ENCODE peak calls at places on chromosomes 7 and 10, in ten cellular contexts. One of them, this sample, is unnamed.

GRCh38 chr10:53005612-53006325 is 233.2 kb upstream of the MBL2 start:
- DNase-seq in GM10248: no peak
- DNase-seq in body of pancreas: no peak
- DNase-seq in midbrain: no peak
- DNase-seq in activated CD4-positive, alpha-beta T cell treated with anti-CD3 and anti-CD28 coated beads, Interleukin-2, amount 10 ng/mL, durations not matched to agents 7 days and 5 days: no peak
- DNase-seq in T-cell: no peak
- DNase-seq in stimulated activated CD8-positive, alpha-beta memory T cell treated with anti-CD3 and anti-CD28 coated beads, Interleukin-2, amount 100 ng/mL, for 1 hour: no peak
- DNase-seq in epithelial cell of esophagus: no peak
- DNase-seq in A549: no peak
- DNase-seq in C1 segment of cervical spinal cord: no peak
- DNase-seq in this sample: no peak

GRCh38 chr7:18413447-18413846 is 82.1 kb upstream of the HDAC9 start:
- DNase-seq in GM10248: no peak
- DNase-seq in body of pancreas: no peak
- DNase-seq in midbrain: no peak
- DNase-seq in activated CD4-positive, alpha-beta T cell treated with anti-CD3 and anti-CD28 coated beads, Interleukin-2, amount 10 ng/mL, durations not matched to agents 7 days and 5 days: no peak
- DNase-seq in T-cell: no peak
- DNase-seq in stimulated activated CD8-positive, alpha-beta memory T cell treated with anti-CD3 and anti-CD28 coated beads, Interleukin-2, amount 100 ng/mL, for 1 hour: no peak
- DNase-seq in epithelial cell of esophagus: no peak
- DNase-seq in A549: no peak
- DNase-seq in C1 segment of cervical spinal cord: no peak
- DNase-seq in this sample: no peak

GRCh38 chr7:150874401-150875198 is 22.3 kb downstream of the AOC1 start:
- DNase-seq in GM10248: no peak
- DNase-seq in body of pancreas: no peak
- DNase-seq in midbrain: no peak
- DNase-seq in activated CD4-positive, alpha-beta T cell treated with anti-CD3 and anti-CD28 coated beads, Interleukin-2, amount 10 ng/mL, durations not matched to agents 7 days and 5 days: no peak
- DNase-seq in T-cell: no peak
- DNase-seq in stimulated activated CD8-positive, alpha-beta memory T cell treated with anti-CD3 and anti-CD28 coated beads, Interleukin-2, amount 100 ng/mL, for 1 hour: no peak
- DNase-seq in epithelial cell of esophagus: no peak
- DNase-seq in A549: no peak
- DNase-seq in C1 segment of cervical spinal cord: no peak
- DNase-seq in this sample: no peak

GRCh38 chr10:75847477-75847876 is 416.1 kb downstream of the LRMDA start:
- DNase-seq in GM10248: no peak
- DNase-seq in body of pancreas: no peak
- DNase-seq in midbrain: no peak
- DNase-seq in activated CD4-positive, alpha-beta T cell treated with anti-CD3 and anti-CD28 coated beads, Interleukin-2, amount 10 ng/mL, durations not matched to agents 7 days and 5 days: no peak
- DNase-seq in T-cell: no peak
- DNase-seq in stimulated activated CD8-positive, alpha-beta memory T cell treated with anti-CD3 and anti-CD28 coated beads, Interleukin-2, amount 100 ng/mL, for 1 hour: no peak
- DNase-seq in epithelial cell of esophagus: no peak
- DNase-seq in A549: no peak
- DNase-seq in C1 segment of cervical spinal cord: no peak
- DNase-seq in this sample: no peak

GRCh38 chr7:7920481-7920880 is 48.1 kb upstream of the GLCCI1 start:
- DNase-seq in GM10248: peak
- DNase-seq in body of pancreas: peak
- DNase-seq in midbrain: no peak
- DNase-seq in activated CD4-positive, alpha-beta T cell treated with anti-CD3 and anti-CD28 coated beads, Interleukin-2, amount 10 ng/mL, durations not matched to agents 7 days and 5 days: peak
- DNase-seq in T-cell: no peak
- DNase-seq in stimulated activated CD8-positive, alpha-beta memory T cell treated with anti-CD3 and anti-CD28 coated beads, Interleukin-2, amount 100 ng/mL, for 1 hour: no peak
- DNase-seq in epithelial cell of esophagus: peak
- DNase-seq in A549: no peak
- DNase-seq in C1 segment of cervical spinal cord: no peak
- DNase-seq in this sample: no peak

GRCh38 chr10:45675388-45675787 is 2.8 kb upstream of the ZFAND4 start:
- DNase-seq in GM10248: no peak
- DNase-seq in body of pancreas: no peak
- DNase-seq in midbrain: no peak
- DNase-seq in activated CD4-positive, alpha-beta T cell treated with anti-CD3 and anti-CD28 coated beads, Interleukin-2, amount 10 ng/mL, durations not matched to agents 7 days and 5 days: no peak
- DNase-seq in T-cell: no peak
- DNase-seq in stimulated activated CD8-positive, alpha-beta memory T cell treated with anti-CD3 and anti-CD28 coated beads, Interleukin-2, amount 100 ng/mL, for 1 hour: no peak
- DNase-seq in epithelial cell of esophagus: no peak
- DNase-seq in A549: no peak
- DNase-seq in C1 segment of cervical spinal cord: no peak
- DNase-seq in this sample: no peak

GRCh38 chr7:100867040-100867795 is at the start of gene TRIP6:
- DNase-seq in GM10248: peak
- DNase-seq in body of pancreas: peak
- DNase-seq in midbrain: peak
- DNase-seq in activated CD4-positive, alpha-beta T cell treated with anti-CD3 and anti-CD28 coated beads, Interleukin-2, amount 10 ng/mL, durations not matched to agents 7 days and 5 days: peak
- DNase-seq in T-cell: no peak
- DNase-seq in stimulated activated CD8-positive, alpha-beta memory T cell treated with anti-CD3 and anti-CD28 coated beads, Interleukin-2, amount 100 ng/mL, for 1 hour: no peak
- DNase-seq in epithelial cell of esophagus: peak
- DNase-seq in A549: peak
- DNase-seq in C1 segment of cervical spinal cord: peak
- DNase-seq in this sample: peak

GRCh38 chr7:13476881-13477444 is 512.5 kb downstream of the ETV1 start:
- DNase-seq in GM10248: no peak
- DNase-seq in body of pancreas: no peak
- DNase-seq in midbrain: no peak
- DNase-seq in activated CD4-positive, alpha-beta T cell treated with anti-CD3 and anti-CD28 coated beads, Interleukin-2, amount 10 ng/mL, durations not matched to agents 7 days and 5 days: no peak
- DNase-seq in T-cell: no peak
- DNase-seq in stimulated activated CD8-positive, alpha-beta memory T cell treated with anti-CD3 and anti-CD28 coated beads, Interleukin-2, amount 100 ng/mL, for 1 hour: no peak
- DNase-seq in epithelial cell of esophagus: no peak
- DNase-seq in A549: no peak
- DNase-seq in C1 segment of cervical spinal cord: no peak
- DNase-seq in this sample: no peak

GRCh38 chr10:28054211-28054888 is 55.5 kb upstream of the ODAD2 start:
- DNase-seq in GM10248: no peak
- DNase-seq in body of pancreas: no peak
- DNase-seq in midbrain: no peak
- DNase-seq in activated CD4-positive, alpha-beta T cell treated with anti-CD3 and anti-CD28 coated beads, Interleukin-2, amount 10 ng/mL, durations not matched to agents 7 days and 5 days: no peak
- DNase-seq in T-cell: no peak
- DNase-seq in stimulated activated CD8-positive, alpha-beta memory T cell treated with anti-CD3 and anti-CD28 coated beads, Interleukin-2, amount 100 ng/mL, for 1 hour: no peak
- DNase-seq in epithelial cell of esophagus: peak
- DNase-seq in A549: no peak
- DNase-seq in C1 segment of cervical spinal cord: no peak
- DNase-seq in this sample: peak

GRCh38 chr7:128931186-128931798 is 6.4 kb upstream of the IRF5 start:
- DNase-seq in GM10248: no peak
- DNase-seq in body of pancreas: no peak
- DNase-seq in midbrain: no peak
- DNase-seq in activated CD4-positive, alpha-beta T cell treated with anti-CD3 and anti-CD28 coated beads, Interleukin-2, amount 10 ng/mL, durations not matched to agents 7 days and 5 days: no peak
- DNase-seq in T-cell: no peak
- DNase-seq in stimulated activated CD8-positive, alpha-beta memory T cell treated with anti-CD3 and anti-CD28 coated beads, Interleukin-2, amount 100 ng/mL, for 1 hour: no peak
- DNase-seq in epithelial cell of esophagus: no peak
- DNase-seq in A549: no peak
- DNase-seq in C1 segment of cervical spinal cord: no peak
- DNase-seq in this sample: no peak

GRCh38 chr7:106178593-106179134 is 66.6 kb upstream of the SYPL1 start:
- DNase-seq in GM10248: no peak
- DNase-seq in body of pancreas: no peak
- DNase-seq in midbrain: no peak
- DNase-seq in activated CD4-positive, alpha-beta T cell treated with anti-CD3 and anti-CD28 coated beads, Interleukin-2, amount 10 ng/mL, durations not matched to agents 7 days and 5 days: no peak
- DNase-seq in T-cell: no peak
- DNase-seq in stimulated activated CD8-positive, alpha-beta memory T cell treated with anti-CD3 and anti-CD28 coated beads, Interleukin-2, amount 100 ng/mL, for 1 hour: no peak
- DNase-seq in epithelial cell of esophagus: peak
- DNase-seq in A549: peak
- DNase-seq in C1 segment of cervical spinal cord: no peak
- DNase-seq in this sample: peak

GRCh38 chr10:108901766-108902365 is 1021.4 kb downstream of the XPNPEP1 start:
- DNase-seq in GM10248: no peak
- DNase-seq in body of pancreas: no peak
- DNase-seq in midbrain: no peak
- DNase-seq in activated CD4-positive, alpha-beta T cell treated with anti-CD3 and anti-CD28 coated beads, Interleukin-2, amount 10 ng/mL, durations not matched to agents 7 days and 5 days: no peak
- DNase-seq in T-cell: no peak
- DNase-seq in stimulated activated CD8-positive, alpha-beta memory T cell treated with anti-CD3 and anti-CD28 coated beads, Interleukin-2, amount 100 ng/mL, for 1 hour: no peak
- DNase-seq in epithelial cell of esophagus: no peak
- DNase-seq in A549: no peak
- DNase-seq in C1 segment of cervical spinal cord: no peak
- DNase-seq in this sample: peak

GRCh38 chr7:143407296-143408246 is 1.1 kb downstream of the EPHA1 start:
- DNase-seq in GM10248: no peak
- DNase-seq in body of pancreas: no peak
- DNase-seq in midbrain: no peak
- DNase-seq in activated CD4-positive, alpha-beta T cell treated with anti-CD3 and anti-CD28 coated beads, Interleukin-2, amount 10 ng/mL, durations not matched to agents 7 days and 5 days: peak
- DNase-seq in T-cell: peak
- DNase-seq in stimulated activated CD8-positive, alpha-beta memory T cell treated with anti-CD3 and anti-CD28 coated beads, Interleukin-2, amount 100 ng/mL, for 1 hour: no peak
- DNase-seq in epithelial cell of esophagus: peak
- DNase-seq in A549: no peak
- DNase-seq in C1 segment of cervical spinal cord: no peak
- DNase-seq in this sample: no peak

GRCh38 chr7:18064242-18064838 is 36.7 kb upstream of the PRPS1L1 start:
- DNase-seq in GM10248: peak
- DNase-seq in body of pancreas: peak
- DNase-seq in midbrain: no peak
- DNase-seq in activated CD4-positive, alpha-beta T cell treated with anti-CD3 and anti-CD28 coated beads, Interleukin-2, amount 10 ng/mL, durations not matched to agents 7 days and 5 days: no peak
- DNase-seq in T-cell: no peak
- DNase-seq in stimulated activated CD8-positive, alpha-beta memory T cell treated with anti-CD3 and anti-CD28 coated beads, Interleukin-2, amount 100 ng/mL, for 1 hour: no peak
- DNase-seq in epithelial cell of esophagus: peak
- DNase-seq in A549: no peak
- DNase-seq in C1 segment of cervical spinal cord: no peak
- DNase-seq in this sample: peak

GRCh38 chr7:84195295-84196006 is 862 bp upstream of the SEMA3A start:
- DNase-seq in GM10248: no peak
- DNase-seq in body of pancreas: no peak
- DNase-seq in midbrain: no peak
- DNase-seq in activated CD4-positive, alpha-beta T cell treated with anti-CD3 and anti-CD28 coated beads, Interleukin-2, amount 10 ng/mL, durations not matched to agents 7 days and 5 days: no peak
- DNase-seq in T-cell: no peak
- DNase-seq in stimulated activated CD8-positive, alpha-beta memory T cell treated with anti-CD3 and anti-CD28 coated beads, Interleukin-2, amount 100 ng/mL, for 1 hour: no peak
- DNase-seq in epithelial cell of esophagus: no peak
- DNase-seq in A549: no peak
- DNase-seq in C1 segment of cervical spinal cord: no peak
- DNase-seq in this sample: no peak

GRCh38 chr10:86102446-86102845 is 264.1 kb downstream of the GRID1 start:
- DNase-seq in GM10248: no peak
- DNase-seq in body of pancreas: no peak
- DNase-seq in midbrain: no peak
- DNase-seq in activated CD4-positive, alpha-beta T cell treated with anti-CD3 and anti-CD28 coated beads, Interleukin-2, amount 10 ng/mL, durations not matched to agents 7 days and 5 days: no peak
- DNase-seq in T-cell: no peak
- DNase-seq in stimulated activated CD8-positive, alpha-beta memory T cell treated with anti-CD3 and anti-CD28 coated beads, Interleukin-2, amount 100 ng/mL, for 1 hour: no peak
- DNase-seq in epithelial cell of esophagus: no peak
- DNase-seq in A549: no peak
- DNase-seq in C1 segment of cervical spinal cord: no peak
- DNase-seq in this sample: no peak

GRCh38 chr7:88344956-88345832 is 38.5 kb upstream of the STEAP4 start:
- DNase-seq in GM10248: no peak
- DNase-seq in body of pancreas: peak
- DNase-seq in midbrain: peak
- DNase-seq in activated CD4-positive, alpha-beta T cell treated with anti-CD3 and anti-CD28 coated beads, Interleukin-2, amount 10 ng/mL, durations not matched to agents 7 days and 5 days: peak
- DNase-seq in T-cell: no peak
- DNase-seq in stimulated activated CD8-positive, alpha-beta memory T cell treated with anti-CD3 and anti-CD28 coated beads, Interleukin-2, amount 100 ng/mL, for 1 hour: no peak
- DNase-seq in epithelial cell of esophagus: peak
- DNase-seq in A549: peak
- DNase-seq in C1 segment of cervical spinal cord: peak
- DNase-seq in this sample: no peak